ENCODE peak calls at places on chromosome 2, in eight cellular contexts. E is ovary; P is sigmoid colon; A is D341Med; G is stimulated activated CD4-positive, alpha-beta T cell treated with anti-CD3 and anti-CD28 coated beads, Interleukin-4, amount 100 ng/mL, for 4 hours; K is putamen; N is foreskin fibroblast; X is NCI-H748 treated with DMSO at 0.1 percent for 48 hours. C is an unnamed sample.

GRCh38 chr2:128314348-128315121 is 4.1 kb downstream of the HS6ST1 start:
- DNase-seq in A (peak), X (no peak), P (peak), K (no peak), E (no peak), G (no peak), N (no peak), C (peak)

GRCh38 chr2:223643310-223643709 is 41.1 kb upstream of the SCG2 start:
- DNase-seq in X (no peak), A (no peak), P (no peak), G (no peak), N (no peak), E (no peak), K (no peak), C (no peak)

GRCh38 chr2:235811446-235812184 is 317.8 kb downstream of the AGAP1 start:
- DNase-seq in G (no peak), E (no peak), A (no peak), K (no peak), N (no peak), P (no peak), X (no peak), C (no peak)

GRCh38 chr2:17592731-17593409 is 52.4 kb downstream of the VSNL1 start:
- DNase-seq in N (no peak), P (no peak), E (no peak), G (no peak), K (no peak), A (no peak), X (no peak), C (no peak)

GRCh38 chr2:96308248-96308647 is 2.9 kb upstream of the SNRNP200 start:
- DNase-seq in K (no peak), G (no peak), E (no peak), A (no peak), N (no peak), P (no peak), X (peak), C (no peak)

GRCh38 chr2:96762529-96763253 is 2.0 kb downstream of the CNNM4 start:
- DNase-seq in X (peak), K (no peak), N (no peak), P (no peak), A (peak), G (no peak), E (no peak), C (no peak)

GRCh38 chr2:20447437-20448245 is 767 bp downstream of the RHOB start:
- DNase-seq in P (peak), X (no peak), G (no peak), A (peak), N (no peak), K (no peak), E (peak), C (peak)

GRCh38 chr2:230217424-230217823 is 2.4 kb downstream of the SP110 start:
- DNase-seq in A (no peak), E (no peak), G (no peak), X (no peak), N (no peak), P (no peak), K (no peak), C (no peak)

GRCh38 chr2:173884403-173884802 is 80.8 kb downstream of the SP3 start:
- DNase-seq in A (no peak), P (peak), K (no peak), X (no peak), N (peak), G (peak), E (peak), C (no peak)

GRCh38 chr2:31578316-31578715 is 2.4 kb downstream of the SRD5A2 start:
- DNase-seq in A (no peak), X (no peak), N (no peak), P (no peak), E (no peak), K (no peak), G (no peak), C (no peak)

GRCh38 chr2:23669413-23670244 is 257.3 kb downstream of the ATAD2B start:
- DNase-seq in P (peak), E (peak), N (peak), A (no peak), G (no peak), K (peak), X (no peak), C (no peak)

GRCh38 chr2:30225131-30225762 is 6.1 kb upstream of the LBH start:
- DNase-seq in N (no peak), X (no peak), E (peak), G (no peak), K (no peak), A (no peak), P (peak), C (no peak)

GRCh38 chr2:11752906-11753305 is 6.5 kb downstream of the LPIN1 start:
- DNase-seq in A (no peak), E (no peak), P (no peak), G (no peak), N (no peak), K (peak), X (peak), C (no peak)

GRCh38 chr2:234835738-234836137 is 116.1 kb upstream of the SH3BP4 start:
- DNase-seq in K (no peak), G (no peak), P (no peak), E (no peak), A (no peak), X (no peak), N (no peak), C (no peak)

GRCh38 chr2:120592084-120592483 is 143.6 kb upstream of the GLI2 start:
- DNase-seq in P (no peak), K (no peak), E (no peak), N (no peak), G (no peak), A (no peak), X (no peak), C (no peak)

GRCh38 chr2:109171444-109172334 is 42.7 kb downstream of the SH3RF3 start:
- DNase-seq in G (no peak), K (no peak), X (no peak), N (peak), P (peak), E (peak), A (no peak), C (peak)

GRCh38 chr2:10844083-10844482 is 31.5 kb upstream of the PDIA6 start:
- DNase-seq in P (peak), K (no peak), A (peak), N (peak), E (peak), G (no peak), X (no peak), C (no peak)

GRCh38 chr2:55772309-55772980 is 78.8 kb upstream of the PNPT1 start:
- DNase-seq in P (no peak), N (no peak), X (no peak), E (no peak), K (no peak), G (no peak), A (no peak), C (no peak)

GRCh38 chr2:164430166-164430783 is 191.0 kb downstream of the GRB14 start:
- DNase-seq in A (peak), P (no peak), K (peak), E (no peak), G (no peak), X (peak), N (peak), C (no peak)

GRCh38 chr2:132424526-132425121 is 8.0 kb downstream of the GPR39 start:
- DNase-seq in G (no peak), K (no peak), E (no peak), N (peak), X (no peak), P (no peak), A (no peak), C (no peak)

GRCh38 chr2:216391401-216391800 is 19.1 kb upstream of the MARCHF4 start:
- DNase-seq in G (no peak), N (no peak), K (no peak), P (no peak), E (no peak), X (no peak), A (no peak), C (no peak)

GRCh38 chr2:41933035-41933429 is 114.8 kb upstream of the PKDCC start:
- DNase-seq in N (no peak), G (no peak), X (no peak), K (no peak), E (no peak), P (no peak), A (no peak), C (no peak)

GRCh38 chr2:224885295-224885694 is 157.0 kb downstream of the DOCK10 start:
- DNase-seq in K (no peak), P (no peak), G (no peak), A (no peak), X (no peak), N (no peak), E (no peak), C (no peak)

GRCh38 chr2:113324684-113325160 is 46.0 kb upstream of the PAX8 start:
- DNase-seq in A (peak), E (peak), K (peak), G (peak), P (no peak), N (peak), X (peak), C (no peak)

GRCh38 chr2:239266779-239267410 is 133.9 kb downstream of the HDAC4 start:
- DNase-seq in G (no peak), E (no peak), N (no peak), K (no peak), X (no peak), P (peak), A (no peak), C (peak)

GRCh38 chr2:226274143-226274542 is 525.5 kb downstream of the IRS1 start:
- DNase-seq in N (no peak), K (no peak), P (no peak), E (no peak), X (no peak), A (no peak), G (no peak), C (no peak)

GRCh38 chr2:219350938-219351280 is 18.4 kb upstream of the RESP18 start:
- DNase-seq in G (no peak), E (no peak), N (no peak), K (no peak), A (peak), X (no peak), P (no peak), C (no peak)

GRCh38 chr2:23292024-23292423 is 93.0 kb upstream of the KLHL29 start:
- DNase-seq in E (no peak), G (no peak), K (no peak), P (no peak), A (no peak), N (no peak), X (no peak), C (no peak)

GRCh38 chr2:181698230-181698629 is 17.9 kb upstream of the NEUROD1 start:
- DNase-seq in A (no peak), P (no peak), N (no peak), X (no peak), G (no peak), K (no peak), E (no peak), C (no peak)

GRCh38 chr2:20496069-20496468 is 49.2 kb downstream of the RHOB start:
- DNase-seq in X (no peak), A (no peak), K (no peak), G (no peak), N (peak), P (peak), E (no peak), C (no peak)